ENCODE peak calls at places on chromosomes 6 and 20, in seven cellular contexts. One of them, this sample, is unnamed.

GRCh38 chr20:35013421-35014411 is 58.0 kb downstream of the MYH7B start:
- DNase-seq in mesothelial cell of epicardium: peak
- DNase-seq in colonic mucosa: no peak
- DNase-seq in hepatocyte: no peak
- DNase-seq in cardiac fibroblast: no peak
- DNase-seq in astrocyte of the spinal cord: no peak
- DNase-seq in cardiac muscle cell: no peak
- DNase-seq in this sample: peak

GRCh38 chr20:58310291-58310782 is 822 bp downstream of the RAB22A start:
- DNase-seq in cardiac muscle cell: no peak
- DNase-seq in mesothelial cell of epicardium: no peak
- DNase-seq in colonic mucosa: peak
- DNase-seq in cardiac fibroblast: peak
- DNase-seq in hepatocyte: peak
- DNase-seq in astrocyte of the spinal cord: peak
- DNase-seq in this sample: no peak

GRCh38 chr6:37653933-37654565 is 43.6 kb downstream of the MDGA1 start:
- DNase-seq in colonic mucosa: peak
- DNase-seq in hepatocyte: peak
- DNase-seq in astrocyte of the spinal cord: peak
- DNase-seq in mesothelial cell of epicardium: no peak
- DNase-seq in cardiac fibroblast: peak
- DNase-seq in cardiac muscle cell: no peak
- DNase-seq in this sample: no peak

GRCh38 chr6:11212625-11213024 is 19.8 kb downstream of the NEDD9 start:
- DNase-seq in astrocyte of the spinal cord: peak
- DNase-seq in colonic mucosa: no peak
- DNase-seq in hepatocyte: no peak
- DNase-seq in cardiac muscle cell: peak
- DNase-seq in mesothelial cell of epicardium: no peak
- DNase-seq in cardiac fibroblast: peak
- DNase-seq in this sample: no peak

GRCh38 chr6:7540595-7540994 is 876 bp upstream of the DSP start:
- DNase-seq in mesothelial cell of epicardium: no peak
- DNase-seq in colonic mucosa: no peak
- DNase-seq in hepatocyte: peak
- DNase-seq in astrocyte of the spinal cord: no peak
- DNase-seq in cardiac muscle cell: no peak
- DNase-seq in cardiac fibroblast: peak
- DNase-seq in this sample: no peak

GRCh38 chr20:57458400-57459160 is 66.4 kb downstream of the CTCFL start:
- DNase-seq in astrocyte of the spinal cord: no peak
- DNase-seq in mesothelial cell of epicardium: no peak
- DNase-seq in cardiac muscle cell: peak
- DNase-seq in hepatocyte: peak
- DNase-seq in cardiac fibroblast: no peak
- DNase-seq in colonic mucosa: no peak
- DNase-seq in this sample: no peak

GRCh38 chr6:1271071-1271763 is 40.7 kb upstream of the FOXQ1 start:
- DNase-seq in colonic mucosa: no peak
- DNase-seq in hepatocyte: no peak
- DNase-seq in cardiac muscle cell: no peak
- DNase-seq in mesothelial cell of epicardium: no peak
- DNase-seq in astrocyte of the spinal cord: no peak
- DNase-seq in cardiac fibroblast: no peak
- DNase-seq in this sample: no peak

GRCh38 chr6:126107475-126108121 is 121.3 kb downstream of the TRMT11 start:
- DNase-seq in astrocyte of the spinal cord: peak
- DNase-seq in hepatocyte: no peak
- DNase-seq in mesothelial cell of epicardium: no peak
- DNase-seq in cardiac muscle cell: peak
- DNase-seq in colonic mucosa: no peak
- DNase-seq in cardiac fibroblast: peak
- DNase-seq in this sample: no peak

GRCh38 chr20:31721408-31722332 is 998 bp downstream of the BCL2L1 start:
- DNase-seq in cardiac muscle cell: no peak
- DNase-seq in cardiac fibroblast: no peak
- DNase-seq in astrocyte of the spinal cord: no peak
- DNase-seq in colonic mucosa: peak
- DNase-seq in mesothelial cell of epicardium: no peak
- DNase-seq in hepatocyte: no peak
- DNase-seq in this sample: no peak

GRCh38 chr6:169792306-169793015 is 41.0 kb downstream of the ERMARD start:
- DNase-seq in cardiac muscle cell: no peak
- DNase-seq in astrocyte of the spinal cord: no peak
- DNase-seq in mesothelial cell of epicardium: no peak
- DNase-seq in colonic mucosa: peak
- DNase-seq in hepatocyte: no peak
- DNase-seq in cardiac fibroblast: no peak
- DNase-seq in this sample: peak

GRCh38 chr20:2872304-2873009 is 824 bp upstream of the PTPRA start:
- DNase-seq in mesothelial cell of epicardium: peak
- DNase-seq in hepatocyte: peak
- DNase-seq in colonic mucosa: peak
- DNase-seq in cardiac fibroblast: peak
- DNase-seq in astrocyte of the spinal cord: peak
- DNase-seq in cardiac muscle cell: peak
- DNase-seq in this sample: no peak

GRCh38 chr6:135397172-135397952 is 100.2 kb downstream of the AHI1 start:
- DNase-seq in astrocyte of the spinal cord: no peak
- DNase-seq in cardiac muscle cell: no peak
- DNase-seq in mesothelial cell of epicardium: no peak
- DNase-seq in colonic mucosa: no peak
- DNase-seq in hepatocyte: no peak
- DNase-seq in cardiac fibroblast: no peak
- DNase-seq in this sample: no peak

GRCh38 chr6:85460154-85460950 is 10.5 kb downstream of the NT5E start:
- DNase-seq in astrocyte of the spinal cord: peak
- DNase-seq in mesothelial cell of epicardium: no peak
- DNase-seq in cardiac fibroblast: peak
- DNase-seq in hepatocyte: no peak
- DNase-seq in cardiac muscle cell: peak
- DNase-seq in colonic mucosa: no peak
- DNase-seq in this sample: no peak
- TF ChIP-seq CTCF in astrocyte of the spinal cord: no peak
- TF ChIP-seq CTCF in mesothelial cell of epicardium: no peak
- TF ChIP-seq CTCF in cardiac fibroblast: no peak
- TF ChIP-seq CTCF in hepatocyte: no peak
- TF ChIP-seq CTCF in cardiac muscle cell: no peak
- TF ChIP-seq CTCF in colonic mucosa: no peak
- TF ChIP-seq CTCF in this sample: no peak

DNA sequence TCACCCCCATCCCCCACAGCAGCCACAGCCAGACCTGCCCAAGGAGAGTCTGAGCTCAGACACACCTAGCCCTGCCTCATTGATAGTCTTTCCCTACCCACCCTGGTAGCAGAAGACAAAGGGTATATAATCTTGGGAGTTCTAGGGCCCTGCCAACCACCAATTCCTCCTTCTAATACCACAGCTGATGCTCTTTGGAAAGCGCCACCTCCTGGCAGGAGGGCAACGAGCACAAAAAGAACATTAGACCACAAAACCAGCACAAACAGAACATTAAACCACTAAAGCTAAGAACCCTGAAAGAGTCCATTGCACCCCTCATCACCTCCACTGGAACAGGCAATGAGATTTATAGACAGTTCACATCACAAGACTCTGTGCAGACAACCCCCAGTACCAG is 195.8 kb upstream of the FUT9 start:
- DNase-seq in cardiac fibroblast: no peak
- DNase-seq in mesothelial cell of epicardium: no peak
- DNase-seq in hepatocyte: no peak
- DNase-seq in colonic mucosa: no peak
- DNase-seq in astrocyte of the spinal cord: no peak
- DNase-seq in cardiac muscle cell: no peak
- DNase-seq in this sample: no peak
- TF ChIP-seq CTCF in cardiac fibroblast: no peak
- TF ChIP-seq CTCF in mesothelial cell of epicardium: no peak
- TF ChIP-seq CTCF in hepatocyte: no peak
- TF ChIP-seq CTCF in colonic mucosa: no peak
- TF ChIP-seq CTCF in astrocyte of the spinal cord: no peak
- TF ChIP-seq CTCF in cardiac muscle cell: no peak
- TF ChIP-seq CTCF in this sample: peak

GRCh38 chr6:116057766-116058165 is 2.9 kb downstream of the FRK start:
- DNase-seq in cardiac muscle cell: no peak
- DNase-seq in hepatocyte: no peak
- DNase-seq in astrocyte of the spinal cord: no peak
- DNase-seq in colonic mucosa: no peak
- DNase-seq in cardiac fibroblast: no peak
- DNase-seq in mesothelial cell of epicardium: no peak
- DNase-seq in this sample: no peak

GRCh38 chr6:116059713-116060571 is 749 bp downstream of the FRK start:
- DNase-seq in mesothelial cell of epicardium: no peak
- DNase-seq in astrocyte of the spinal cord: peak
- DNase-seq in cardiac fibroblast: peak
- DNase-seq in hepatocyte: peak
- DNase-seq in cardiac muscle cell: peak
- DNase-seq in colonic mucosa: peak
- DNase-seq in this sample: no peak

GRCh38 chr6:116064626-116065025 is 3.9 kb upstream of the FRK start:
- DNase-seq in cardiac fibroblast: no peak
- DNase-seq in astrocyte of the spinal cord: no peak
- DNase-seq in colonic mucosa: no peak
- DNase-seq in mesothelial cell of epicardium: no peak
- DNase-seq in cardiac muscle cell: peak
- DNase-seq in hepatocyte: no peak
- DNase-seq in this sample: no peak

GRCh38 chr6:116062496-116062895 is 1.8 kb upstream of the FRK start:
- DNase-seq in cardiac fibroblast: no peak
- DNase-seq in mesothelial cell of epicardium: no peak
- DNase-seq in cardiac muscle cell: no peak
- DNase-seq in astrocyte of the spinal cord: no peak
- DNase-seq in hepatocyte: no peak
- DNase-seq in colonic mucosa: no peak
- DNase-seq in this sample: no peak

DNA sequence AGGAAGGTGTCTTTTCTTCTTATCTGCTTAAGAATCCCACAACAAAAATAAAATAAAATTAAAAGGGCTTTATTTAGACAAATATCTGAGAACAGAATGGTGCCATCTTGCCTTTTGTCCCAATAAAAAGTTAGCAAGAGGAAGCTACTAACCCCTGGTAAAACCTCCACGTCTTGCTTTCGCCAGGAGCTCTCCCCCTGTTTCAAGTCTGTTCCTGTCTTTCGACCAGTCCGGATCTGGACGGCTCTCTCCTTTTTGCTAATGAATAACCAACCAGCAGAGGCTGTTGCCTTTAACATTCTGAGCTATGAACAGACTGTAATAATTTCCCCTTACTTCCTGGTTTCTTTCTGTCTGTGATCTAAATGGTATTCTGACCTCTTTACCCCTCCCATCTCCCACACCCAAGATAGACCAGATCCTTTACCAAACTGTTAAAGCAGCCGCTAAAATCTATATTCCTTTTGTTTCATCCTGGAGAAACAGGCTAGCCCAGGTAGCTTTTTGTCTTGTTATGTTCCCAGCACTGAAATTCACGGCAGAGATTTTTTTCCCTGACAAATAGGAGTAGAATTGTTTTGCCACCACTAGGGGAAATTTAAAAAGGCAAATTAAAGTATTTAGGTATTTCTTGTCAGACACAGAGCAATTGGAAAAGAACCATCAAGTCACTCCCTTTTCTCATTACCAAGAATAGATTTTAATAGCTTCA is at the start of gene FRK:
- DNase-seq in cardiac fibroblast: peak
- DNase-seq in cardiac muscle cell: peak
- DNase-seq in mesothelial cell of epicardium: no peak
- DNase-seq in colonic mucosa: peak
- DNase-seq in astrocyte of the spinal cord: peak
- DNase-seq in hepatocyte: peak
- DNase-seq in this sample: no peak
- TF ChIP-seq CTCF in cardiac fibroblast: peak
- TF ChIP-seq CTCF in cardiac muscle cell: peak
- TF ChIP-seq CTCF in mesothelial cell of epicardium: peak
- TF ChIP-seq CTCF in colonic mucosa: no peak
- TF ChIP-seq CTCF in astrocyte of the spinal cord: no peak
- TF ChIP-seq CTCF in hepatocyte: peak
- TF ChIP-seq CTCF in this sample: peak

GRCh38 chr6:96626749-96627353 is 63.9 kb downstream of the FHL5 start:
- DNase-seq in cardiac fibroblast: peak
- DNase-seq in hepatocyte: peak
- DNase-seq in colonic mucosa: no peak
- DNase-seq in cardiac muscle cell: peak
- DNase-seq in mesothelial cell of epicardium: no peak
- DNase-seq in astrocyte of the spinal cord: peak
- DNase-seq in this sample: no peak
- TF ChIP-seq CTCF in cardiac fibroblast: peak
- TF ChIP-seq CTCF in hepatocyte: peak
- TF ChIP-seq CTCF in colonic mucosa: peak
- TF ChIP-seq CTCF in cardiac muscle cell: peak
- TF ChIP-seq CTCF in mesothelial cell of epicardium: peak
- TF ChIP-seq CTCF in astrocyte of the spinal cord: peak
- TF ChIP-seq CTCF in this sample: peak

GRCh38 chr6:143538374-143538773 is 26.9 kb upstream of the FUCA2 start:
- DNase-seq in colonic mucosa: no peak
- DNase-seq in cardiac muscle cell: no peak
- DNase-seq in cardiac fibroblast: no peak
- DNase-seq in hepatocyte: no peak
- DNase-seq in mesothelial cell of epicardium: no peak
- DNase-seq in astrocyte of the spinal cord: no peak
- DNase-seq in this sample: no peak

GRCh38 chr6:143531720-143532504 is 20.4 kb upstream of the FUCA2 start:
- DNase-seq in cardiac muscle cell: no peak
- DNase-seq in hepatocyte: peak
- DNase-seq in astrocyte of the spinal cord: no peak
- DNase-seq in colonic mucosa: peak
- DNase-seq in cardiac fibroblast: no peak
- DNase-seq in mesothelial cell of epicardium: no peak
- DNase-seq in this sample: no peak

GRCh38 chr6:143536461-143536865 is 24.9 kb upstream of the FUCA2 start:
- DNase-seq in mesothelial cell of epicardium: peak
- DNase-seq in colonic mucosa: peak
- DNase-seq in cardiac fibroblast: peak
- DNase-seq in cardiac muscle cell: peak
- DNase-seq in hepatocyte: no peak
- DNase-seq in astrocyte of the spinal cord: peak
- DNase-seq in this sample: peak

GRCh38 chr6:143536866-143537691 is 25.6 kb upstream of the FUCA2 start:
- DNase-seq in astrocyte of the spinal cord: peak
- DNase-seq in cardiac fibroblast: peak
- DNase-seq in hepatocyte: peak
- DNase-seq in colonic mucosa: peak
- DNase-seq in cardiac muscle cell: peak
- DNase-seq in mesothelial cell of epicardium: peak
- DNase-seq in this sample: peak

GRCh38 chr6:143535189-143535614 is 23.7 kb upstream of the FUCA2 start:
- DNase-seq in colonic mucosa: no peak
- DNase-seq in cardiac fibroblast: no peak
- DNase-seq in astrocyte of the spinal cord: no peak
- DNase-seq in mesothelial cell of epicardium: no peak
- DNase-seq in cardiac muscle cell: no peak
- DNase-seq in hepatocyte: peak
- DNase-seq in this sample: no peak
- TF ChIP-seq CTCF in colonic mucosa: no peak
- TF ChIP-seq CTCF in cardiac fibroblast: no peak
- TF ChIP-seq CTCF in astrocyte of the spinal cord: no peak
- TF ChIP-seq CTCF in mesothelial cell of epicardium: no peak
- TF ChIP-seq CTCF in cardiac muscle cell: no peak
- TF ChIP-seq CTCF in hepatocyte: no peak
- TF ChIP-seq CTCF in this sample: no peak